ENCODE peak calls at places on chromosomes 16 and 17, in four cellular contexts. One of them, this sample, is unnamed.

GRCh38 chr16:1613728-1614225 is 1.6 kb downstream of the CRAMP1 start:
- DNase-seq in cardiac muscle cell: peak; percentile 48
- DNase-seq in endothelial cell: peak; percentile 14
- DNase-seq in fibroblast of mammary gland: no peak
- DNase-seq in this sample: peak; percentile 10

GRCh38 chr17:49090885-49091594 is 41.5 kb upstream of the B4GALNT2 start:
- DNase-seq in cardiac muscle cell: peak; percentile 32
- DNase-seq in fibroblast of mammary gland: no peak
- DNase-seq in endothelial cell: no peak
- DNase-seq in this sample: no peak

GRCh38 chr16:11202260-11203091 is 53.5 kb downstream of the SOCS1 start:
- DNase-seq in cardiac muscle cell: no peak
- DNase-seq in fibroblast of mammary gland: peak; percentile 48
- DNase-seq in endothelial cell: no peak
- DNase-seq in this sample: no peak

GRCh38 chr17:58565389-58566311 is 51.2 kb upstream of the MTMR4 start:
- DNase-seq in endothelial cell: no peak
- DNase-seq in cardiac muscle cell: no peak
- DNase-seq in fibroblast of mammary gland: no peak
- DNase-seq in this sample: no peak

GRCh38 chr17:72782985-72783701 is 309.3 kb downstream of the SLC39A11 start:
- DNase-seq in endothelial cell: no peak
- DNase-seq in fibroblast of mammary gland: no peak
- DNase-seq in cardiac muscle cell: no peak
- DNase-seq in this sample: no peak

GRCh38 chr17:42525221-42525620 is 10.8 kb upstream of the NAGLU start:
- DNase-seq in endothelial cell: no peak
- DNase-seq in cardiac muscle cell: no peak
- DNase-seq in fibroblast of mammary gland: peak; percentile 58
- DNase-seq in this sample: no peak

GRCh38 chr17:38868095-38868967 is 1.5 kb upstream of the LASP1 start:
- DNase-seq in cardiac muscle cell: peak; percentile 20
- DNase-seq in fibroblast of mammary gland: peak; percentile 72
- DNase-seq in endothelial cell: peak; percentile 36
- DNase-seq in this sample: no peak

GRCh38 chr16:2860826-2861567 is 3.0 kb upstream of the PRSS22 start:
- DNase-seq in cardiac muscle cell: no peak
- DNase-seq in fibroblast of mammary gland: peak; percentile 23
- DNase-seq in endothelial cell: no peak
- DNase-seq in this sample: no peak

GRCh38 chr16:26598061-26598460 is 468.7 kb upstream of the C16orf82 start:
- DNase-seq in cardiac muscle cell: no peak
- DNase-seq in fibroblast of mammary gland: no peak
- DNase-seq in endothelial cell: no peak
- DNase-seq in this sample: no peak

GRCh38 chr17:67427410-67427809 is 50.3 kb downstream of the PITPNC1 start:
- DNase-seq in cardiac muscle cell: no peak
- DNase-seq in fibroblast of mammary gland: no peak
- DNase-seq in endothelial cell: no peak
- DNase-seq in this sample: no peak

GRCh38 chr17:42422412-42422957 is 571 bp downstream of the CAVIN1 start:
- DNase-seq in fibroblast of mammary gland: no peak
- DNase-seq in endothelial cell: peak; percentile 41
- DNase-seq in cardiac muscle cell: peak; percentile 48
- DNase-seq in this sample: no peak

GRCh38 chr17:50051082-50051576 is 4.8 kb upstream of the ITGA3 start:
- DNase-seq in endothelial cell: no peak
- DNase-seq in cardiac muscle cell: no peak
- DNase-seq in fibroblast of mammary gland: peak; percentile 86
- DNase-seq in this sample: no peak

GRCh38 chr17:15250459-15250858 is 14.7 kb downstream of the PMP22 start:
- DNase-seq in fibroblast of mammary gland: no peak
- DNase-seq in cardiac muscle cell: no peak
- DNase-seq in endothelial cell: no peak
- DNase-seq in this sample: no peak

GRCh38 chr16:70577256-70577698 is 53.7 kb downstream of the SF3B3 start:
- DNase-seq in cardiac muscle cell: no peak
- DNase-seq in endothelial cell: no peak
- DNase-seq in fibroblast of mammary gland: peak; percentile 53
- DNase-seq in this sample: no peak

GRCh38 chr16:54331241-54332002 is 44.8 kb upstream of the IRX3 start:
- DNase-seq in cardiac muscle cell: no peak
- DNase-seq in endothelial cell: no peak
- DNase-seq in fibroblast of mammary gland: no peak
- DNase-seq in this sample: no peak

GRCh38 chr17:76727745-76728456 is 1.3 kb downstream of the METTL23 start:
- DNase-seq in endothelial cell: no peak
- DNase-seq in cardiac muscle cell: no peak
- DNase-seq in fibroblast of mammary gland: no peak
- DNase-seq in this sample: no peak

GRCh38 chr16:53234836-53235235 is 180.0 kb downstream of the CHD9 start:
- DNase-seq in fibroblast of mammary gland: no peak
- DNase-seq in cardiac muscle cell: no peak
- DNase-seq in endothelial cell: no peak
- DNase-seq in this sample: no peak

GRCh38 chr17:79836952-79837887 is 2.0 kb downstream of the CBX4 start:
- DNase-seq in cardiac muscle cell: peak; percentile 78
- DNase-seq in endothelial cell: no peak
- DNase-seq in fibroblast of mammary gland: peak; percentile 64
- DNase-seq in this sample: peak; percentile 31

GRCh38 chr16:13231365-13231764 is 330.0 kb downstream of the SHISA9 start:
- DNase-seq in endothelial cell: no peak
- DNase-seq in cardiac muscle cell: no peak
- DNase-seq in fibroblast of mammary gland: no peak
- DNase-seq in this sample: no peak

GRCh38 chr17:36879599-36880255 is 57.5 kb upstream of the LHX1 start:
- DNase-seq in cardiac muscle cell: no peak
- DNase-seq in fibroblast of mammary gland: no peak
- DNase-seq in endothelial cell: no peak
- DNase-seq in this sample: no peak

GRCh38 chr16:69417537-69418199 is 6.8 kb upstream of the CYB5B start:
- DNase-seq in cardiac muscle cell: no peak
- DNase-seq in fibroblast of mammary gland: no peak
- DNase-seq in endothelial cell: peak; percentile 24
- DNase-seq in this sample: no peak

GRCh38 chr16:30096862-30097563 is 1.0 kb upstream of the YPEL3 start:
- DNase-seq in cardiac muscle cell: no peak
- DNase-seq in fibroblast of mammary gland: no peak
- DNase-seq in endothelial cell: no peak
- DNase-seq in this sample: no peak

GRCh38 chr16:2952679-2953078 is 11.4 kb upstream of the KREMEN2 start:
- DNase-seq in endothelial cell: no peak
- DNase-seq in fibroblast of mammary gland: no peak
- DNase-seq in cardiac muscle cell: no peak
- DNase-seq in this sample: no peak

GRCh38 chr17:82051776-82052637 is at the start of the genes GPS1 and RFNG:
- DNase-seq in endothelial cell: no peak
- DNase-seq in fibroblast of mammary gland: no peak
- DNase-seq in cardiac muscle cell: peak; percentile 88
- DNase-seq in this sample: peak; percentile 58

GRCh38 chr17:9116861-9117568 is 95.7 kb downstream of the NTN1 start:
- DNase-seq in endothelial cell: no peak
- DNase-seq in cardiac muscle cell: no peak
- DNase-seq in fibroblast of mammary gland: no peak
- DNase-seq in this sample: no peak

GRCh38 chr17:74525781-74526288 is 5.4 kb downstream of the CD300LB start:
- DNase-seq in fibroblast of mammary gland: no peak
- DNase-seq in cardiac muscle cell: no peak
- DNase-seq in endothelial cell: no peak
- DNase-seq in this sample: no peak

GRCh38 chr17:40873801-40874200 is 6.8 kb upstream of the KRT12 start:
- DNase-seq in cardiac muscle cell: no peak
- DNase-seq in endothelial cell: no peak
- DNase-seq in fibroblast of mammary gland: no peak
- DNase-seq in this sample: no peak

GRCh38 chr16:66574081-66574480 is 5.2 kb upstream of the CMTM2 start:
- DNase-seq in endothelial cell: no peak
- DNase-seq in cardiac muscle cell: no peak
- DNase-seq in fibroblast of mammary gland: no peak
- DNase-seq in this sample: no peak

GRCh38 chr16:3058173-3059030 is 7.0 kb upstream of the IL32 start:
- DNase-seq in endothelial cell: peak; percentile 45
- DNase-seq in fibroblast of mammary gland: peak; percentile 16
- DNase-seq in cardiac muscle cell: peak; percentile 59
- DNase-seq in this sample: no peak

GRCh38 chr17:37650419-37651003 is 7.3 kb upstream of the DDX52 start:
- DNase-seq in cardiac muscle cell: peak; percentile 59
- DNase-seq in endothelial cell: peak; percentile 43
- DNase-seq in fibroblast of mammary gland: peak; percentile 68
- DNase-seq in this sample: peak; percentile 27

GRCh38 chr17:56521439-56522141 is 71.9 kb upstream of the NOG start:
- DNase-seq in cardiac muscle cell: peak; percentile 88
- DNase-seq in endothelial cell: no peak
- DNase-seq in fibroblast of mammary gland: no peak
- DNase-seq in this sample: no peak

GRCh38 chr17:81483085-81483861 is 29.3 kb downstream of the ACTG1 start:
- DNase-seq in endothelial cell: no peak
- DNase-seq in cardiac muscle cell: no peak
- DNase-seq in fibroblast of mammary gland: no peak
- DNase-seq in this sample: peak; percentile 55

GRCh38 chr16:12002447-12003006 is 26.0 kb downstream of the SNX29 start:
- DNase-seq in endothelial cell: no peak
- DNase-seq in cardiac muscle cell: peak; percentile 58
- DNase-seq in fibroblast of mammary gland: peak; percentile 96
- DNase-seq in this sample: no peak

DNA sequence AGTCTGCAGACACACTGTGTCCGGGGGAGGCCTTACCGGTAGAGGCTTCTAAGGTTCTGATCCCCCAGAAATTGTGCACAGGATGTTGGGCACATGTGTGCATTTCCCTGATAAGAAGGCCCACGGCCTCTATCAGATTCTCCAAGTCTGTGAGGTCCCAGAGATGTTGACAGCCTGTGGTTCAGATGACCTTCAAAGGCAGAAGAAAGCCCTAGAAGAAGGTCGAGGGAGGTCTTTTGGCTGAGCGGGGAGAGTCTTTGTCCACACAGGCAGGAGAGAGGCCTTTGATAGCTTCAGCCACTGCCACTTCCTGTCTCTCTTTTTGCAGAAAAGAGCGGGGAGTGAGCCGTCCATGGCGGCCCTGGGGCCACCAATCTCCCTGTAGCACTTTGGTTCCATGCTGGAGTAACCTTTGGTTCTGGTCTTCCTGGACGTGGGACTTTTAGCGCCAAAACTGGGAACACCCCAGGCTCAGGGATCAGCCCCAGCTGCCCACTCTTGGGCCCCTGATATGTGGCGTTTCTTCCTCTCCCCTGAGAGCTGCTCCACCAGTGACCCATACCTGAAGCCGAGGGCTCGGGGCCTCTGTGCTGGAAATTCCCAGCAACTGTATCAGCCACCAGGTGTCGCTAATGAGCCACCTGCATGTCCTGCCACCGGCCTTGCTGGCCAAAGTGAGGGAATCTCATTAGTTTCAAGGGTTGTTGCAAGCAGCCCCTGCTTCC is 28.1 kb upstream of the LGALS9 start:
- DNase-seq in endothelial cell: peak; percentile 88
- DNase-seq in cardiac muscle cell: peak; percentile 87
- DNase-seq in fibroblast of mammary gland: peak; percentile 63
- DNase-seq in this sample: peak; percentile 86
- TF ChIP-seq CTCF in endothelial cell: peak; percentile 93
- TF ChIP-seq CTCF in cardiac muscle cell: peak; percentile 95
- TF ChIP-seq CTCF in fibroblast of mammary gland: peak; percentile 93
- TF ChIP-seq CTCF in this sample: peak; percentile 95

GRCh38 chr16:82796047-82796446 is 169.3 kb downstream of the CDH13 start:
- DNase-seq in cardiac muscle cell: no peak
- DNase-seq in endothelial cell: no peak
- DNase-seq in fibroblast of mammary gland: no peak
- DNase-seq in this sample: no peak
- TF ChIP-seq CTCF in cardiac muscle cell: peak; percentile 11
- TF ChIP-seq CTCF in endothelial cell: no peak
- TF ChIP-seq CTCF in fibroblast of mammary gland: no peak
- TF ChIP-seq CTCF in this sample: no peak

DNA sequence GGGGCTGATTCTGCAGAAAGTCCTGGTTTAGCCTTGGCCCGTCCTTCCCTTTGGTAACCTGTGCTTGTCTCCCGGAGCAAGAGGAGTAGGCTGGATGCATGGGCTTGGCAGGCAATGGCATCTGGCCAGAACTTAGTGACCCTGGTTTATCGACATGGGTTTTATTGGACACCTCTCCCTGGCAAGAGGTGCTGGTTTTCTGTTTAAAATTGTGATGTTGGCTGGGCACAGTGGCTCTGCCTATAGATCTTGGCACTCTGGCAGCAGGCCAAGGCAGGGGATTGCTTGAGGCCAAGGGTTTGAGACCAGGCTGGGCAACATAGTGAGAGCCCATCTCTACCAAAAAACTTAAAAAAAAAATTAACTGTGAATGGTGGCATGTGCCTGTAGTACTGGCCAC is 31.2 kb downstream of the SLC12A3 start:
- DNase-seq in cardiac muscle cell: no peak
- DNase-seq in fibroblast of mammary gland: no peak
- DNase-seq in endothelial cell: no peak
- DNase-seq in this sample: no peak
- TF ChIP-seq CTCF in cardiac muscle cell: no peak
- TF ChIP-seq CTCF in fibroblast of mammary gland: no peak
- TF ChIP-seq CTCF in endothelial cell: no peak
- TF ChIP-seq CTCF in this sample: no peak

DNA sequence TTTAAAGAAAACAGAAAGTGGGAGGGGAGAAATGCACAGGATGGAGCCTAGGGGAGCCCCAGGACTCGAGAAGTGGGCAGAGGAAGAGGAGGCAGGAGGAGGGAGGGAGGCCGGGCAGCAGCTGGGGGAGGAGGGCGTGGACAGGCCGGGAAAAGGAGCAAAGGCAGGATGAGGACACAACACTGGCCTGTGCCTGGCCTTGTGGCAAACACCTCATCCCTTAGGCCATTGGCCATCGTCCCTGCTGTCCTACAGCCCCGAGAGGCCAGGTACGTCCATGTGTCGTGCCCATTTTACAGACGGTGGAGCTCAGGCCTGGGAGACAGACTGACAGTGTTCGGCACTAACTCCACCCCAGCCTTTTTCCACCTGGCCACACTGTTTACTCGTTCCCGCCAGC is 15.9 kb downstream of the JPH3 start:
- DNase-seq in cardiac muscle cell: no peak
- DNase-seq in fibroblast of mammary gland: no peak
- DNase-seq in endothelial cell: no peak
- DNase-seq in this sample: no peak
- TF ChIP-seq CTCF in cardiac muscle cell: no peak
- TF ChIP-seq CTCF in fibroblast of mammary gland: no peak
- TF ChIP-seq CTCF in endothelial cell: no peak
- TF ChIP-seq CTCF in this sample: no peak

GRCh38 chr16:75589301-75589700 is 23.1 kb downstream of the GABARAPL2 start:
- DNase-seq in cardiac muscle cell: no peak
- DNase-seq in fibroblast of mammary gland: no peak
- DNase-seq in endothelial cell: no peak
- DNase-seq in this sample: no peak

GRCh38 chr16:75588716-75589115 is 22.5 kb downstream of the GABARAPL2 start:
- DNase-seq in cardiac muscle cell: no peak
- DNase-seq in endothelial cell: no peak
- DNase-seq in fibroblast of mammary gland: no peak
- DNase-seq in this sample: no peak

GRCh38 chr16:75593308-75593707 is 27.1 kb downstream of the GABARAPL2 start:
- DNase-seq in fibroblast of mammary gland: no peak
- DNase-seq in cardiac muscle cell: no peak
- DNase-seq in endothelial cell: no peak
- DNase-seq in this sample: no peak

GRCh38 chr16:75593825-75594820 is 27.9 kb downstream of the GABARAPL2 start:
- DNase-seq in cardiac muscle cell: no peak
- DNase-seq in endothelial cell: peak; percentile 6
- DNase-seq in fibroblast of mammary gland: peak; percentile 85
- DNase-seq in this sample: no peak

GRCh38 chr16:75591001-75591852 is 25.0 kb downstream of the GABARAPL2 start:
- DNase-seq in endothelial cell: no peak
- DNase-seq in fibroblast of mammary gland: peak; percentile 75
- DNase-seq in cardiac muscle cell: peak; percentile 72
- DNase-seq in this sample: no peak
- TF ChIP-seq CTCF in endothelial cell: no peak
- TF ChIP-seq CTCF in fibroblast of mammary gland: no peak
- TF ChIP-seq CTCF in cardiac muscle cell: peak; percentile 26
- TF ChIP-seq CTCF in this sample: no peak

This sample was measured in neural crest cell.